ENCODE peak calls at places on chromosomes 1 and 21, in ten cellular contexts. C is choroid plexus epithelial cell, Q is HFFc6, I is left lung, A is psoas muscle, U is heart left ventricle, P is IMR-90, W is AG10803, H is foreskin fibroblast, R is fibroblast of mammary gland. E is an unnamed sample.

GRCh38 chr21:44529011-44529421 is 11.0 kb downstream of the KRTAP10-1 start:
- DNase-seq in W (no peak), A (peak), I (peak), H (no peak), Q (no peak), P (no peak), U (no peak), C (no peak), R (no peak), E (no peak)

GRCh38 chr1:14842891-14843290 is 244.4 kb downstream of the KAZN start:
- DNase-seq in P (peak), W (no peak), Q (no peak), I (no peak), H (peak), R (peak), U (no peak), C (peak), A (no peak), E (no peak)

GRCh38 chr21:35326677-35327076 is 277.6 kb upstream of the RUNX1 start:
- DNase-seq in A (no peak), P (peak), H (peak), U (no peak), W (peak), I (no peak), Q (no peak), C (peak), R (peak), E (no peak)

GRCh38 chr21:35586305-35586704 is 474.0 kb downstream of the SETD4 start:
- DNase-seq in A (no peak), P (no peak), U (no peak), H (no peak), R (no peak), Q (no peak), C (no peak), I (no peak), W (no peak), E (no peak)

GRCh38 chr1:235741294-235741693 is 91.7 kb upstream of the GNG4 start:
- DNase-seq in Q (peak), U (no peak), H (peak), R (peak), A (no peak), P (peak), I (no peak), W (peak), C (peak), E (no peak)

GRCh38 chr1:159800177-159800935 is 1.8 kb upstream of the FCRL6 start:
- DNase-seq in H (no peak), Q (no peak), U (no peak), A (no peak), P (no peak), W (no peak), I (no peak), R (peak), C (no peak), E (no peak)

GRCh38 chr1:179831225-179831624 is 46.4 kb downstream of the TOR1AIP2 start:
- DNase-seq in R (no peak), W (no peak), I (no peak), Q (no peak), U (no peak), A (no peak), C (no peak), H (no peak), P (no peak), E (no peak)

GRCh38 chr21:44521928-44522752 is 17.9 kb downstream of the KRTAP10-1 start:
- DNase-seq in P (no peak), I (peak), Q (no peak), W (no peak), H (no peak), U (no peak), A (peak), C (no peak), R (no peak), E (no peak)

GRCh38 chr21:43973634-43973955 is 38.5 kb upstream of the TRAPPC10 start:
- DNase-seq in R (no peak), H (no peak), A (peak), P (no peak), C (no peak), I (no peak), U (peak), Q (no peak), W (no peak), E (no peak)

GRCh38 chr1:116763787-116764465 is 9.7 kb downstream of the CD2 start:
- DNase-seq in R (peak), A (no peak), W (no peak), I (no peak), U (no peak), C (no peak), Q (no peak), H (no peak), P (no peak), E (peak)

GRCh38 chr21:30058928-30059327 is 107.7 kb downstream of the CLDN17 start:
- DNase-seq in I (peak), P (no peak), Q (no peak), H (no peak), R (no peak), A (no peak), W (no peak), C (peak), U (no peak), E (no peak)

GRCh38 chr1:88983791-88984552 is 8.5 kb downstream of the KYAT3 start:
- DNase-seq in I (no peak), Q (peak), U (peak), A (no peak), P (peak), H (peak), C (peak), W (peak), R (peak), E (no peak)

GRCh38 chr21:33403128-33403785 is at the start of gene IFNGR2:
- DNase-seq in P (no peak), W (peak), U (peak), R (no peak), I (peak), Q (no peak), H (no peak), C (peak), A (peak), E (peak)

GRCh38 chr21:45386728-45387371 is 18.1 kb upstream of the COL18A1 start:
- DNase-seq in R (peak), U (peak), H (peak), A (peak), P (peak), C (peak), I (peak), Q (peak), W (peak), E (peak)

GRCh38 chr21:39349211-39350093 is 564 bp upstream of the HMGN1 start:
- DNase-seq in Q (peak), A (peak), U (peak), H (peak), W (peak), I (peak), R (peak), C (peak), P (peak), E (peak)

GRCh38 chr1:147700042-147700711 is 29.9 kb upstream of the ACP6 start:
- DNase-seq in R (peak), W (peak), H (peak), C (peak), Q (peak), P (peak), A (no peak), I (peak), U (peak), E (peak)

GRCh38 chr1:224333309-224333926 is 3.4 kb upstream of the NVL start:
- DNase-seq in A (no peak), U (no peak), W (peak), P (peak), Q (peak), R (peak), C (peak), H (peak), I (no peak), E (peak)

GRCh38 chr1:232335261-232335660 is 294.7 kb downstream of the SIPA1L2 start:
- DNase-seq in W (no peak), I (no peak), H (no peak), P (no peak), U (no peak), Q (no peak), A (no peak), C (no peak), R (no peak), E (no peak)

GRCh38 chr1:223147858-223148257 is 4.8 kb upstream of the TLR5 start:
- DNase-seq in R (no peak), H (no peak), A (no peak), P (no peak), C (no peak), Q (no peak), U (no peak), W (no peak), I (no peak), E (no peak)

GRCh38 chr1:204013052-204013451 is 59.9 kb upstream of the SOX13 start:
- DNase-seq in W (no peak), Q (no peak), C (no peak), H (no peak), I (no peak), A (no peak), U (no peak), R (no peak), P (no peak), E (no peak)

GRCh38 chr1:40612345-40612831 is 53.1 kb downstream of the RIMS3 start:
- DNase-seq in R (peak), Q (peak), H (peak), W (peak), C (peak), U (peak), P (peak), A (no peak), I (peak), E (peak)

GRCh38 chr1:182725264-182725965 is 41.0 kb upstream of the RGS8 start:
- DNase-seq in I (no peak), U (peak), H (peak), W (no peak), Q (peak), R (no peak), C (peak), P (peak), A (no peak), E (no peak)

GRCh38 chr1:223248001-223248786 is 105.1 kb upstream of the TLR5 start:
- DNase-seq in Q (no peak), P (no peak), U (no peak), W (no peak), I (no peak), A (no peak), C (no peak), H (no peak), R (no peak), E (no peak)

GRCh38 chr1:48673725-48674124 is 103.0 kb downstream of the BEND5 start:
- DNase-seq in W (no peak), I (no peak), U (no peak), A (no peak), Q (no peak), R (no peak), P (no peak), H (no peak), C (peak), E (peak)
- TF ChIP-seq CTCF in W (no peak), I (no peak), U (no peak), A (no peak), Q (no peak), R (peak), P (no peak), H (no peak), C (peak), E (no peak)

GRCh38 chr1:27713869-27714513 is 11.8 kb upstream of the FAM76A start:
- DNase-seq in H (no peak), I (no peak), W (no peak), R (no peak), Q (no peak), C (no peak), P (no peak), A (no peak), U (no peak), E (no peak)

GRCh38 chr1:27724961-27725373 is 794 bp upstream of the FAM76A start:
- DNase-seq in I (peak), A (peak), Q (no peak), W (peak), U (peak), R (no peak), C (peak), H (no peak), P (no peak), E (no peak)

GRCh38 chr1:27716262-27716895 is 9.4 kb upstream of the FAM76A start:
- DNase-seq in C (no peak), I (no peak), W (no peak), Q (no peak), H (no peak), A (no peak), U (no peak), R (no peak), P (no peak), E (no peak)

DNA sequence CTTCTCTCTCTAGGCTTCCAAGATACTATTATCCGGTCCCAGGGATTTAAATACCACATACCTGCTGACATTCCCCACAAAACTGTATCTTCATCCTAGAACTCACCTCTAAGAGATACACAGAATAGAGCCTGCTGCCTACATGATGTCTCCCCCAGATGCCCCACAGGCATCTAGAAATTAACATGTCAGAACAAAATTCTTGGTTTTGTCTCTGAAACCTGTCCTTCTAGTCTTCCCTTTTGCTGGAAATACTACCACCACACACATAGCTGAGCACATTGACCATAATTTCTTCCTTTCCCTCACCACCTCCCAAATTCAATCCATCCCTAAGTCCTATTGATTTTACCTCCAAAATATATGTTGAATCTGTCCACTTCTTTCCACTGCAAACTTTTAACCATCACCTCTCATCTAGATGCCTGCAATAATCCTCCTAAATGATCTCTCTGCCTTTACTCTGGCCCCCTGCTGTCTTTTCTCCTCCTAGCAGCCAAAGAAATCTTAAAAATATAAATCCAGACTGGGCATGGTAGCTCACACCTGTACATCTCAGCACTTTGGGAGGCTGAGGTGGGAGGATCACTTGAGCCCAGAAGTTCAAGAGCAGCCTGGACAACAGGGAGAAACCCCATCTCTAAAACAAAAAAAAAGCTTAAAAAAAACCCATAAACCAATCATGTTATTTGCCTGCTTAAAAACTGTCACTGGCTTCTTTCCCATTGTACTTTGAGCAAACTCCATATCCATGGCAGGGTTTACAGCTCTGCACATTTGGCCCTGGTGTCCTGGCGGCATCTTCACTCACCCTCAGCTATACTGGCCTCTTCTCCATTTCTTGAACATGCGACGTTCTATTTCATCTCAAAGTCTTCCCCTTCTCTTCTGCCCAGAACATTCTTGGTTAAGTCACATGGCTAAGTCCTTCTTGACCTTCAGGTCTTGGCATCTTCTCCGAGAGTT is 6.2 kb upstream of the FAM76A start:
- DNase-seq in P (peak), C (peak), A (no peak), W (peak), I (no peak), H (peak), R (peak), Q (peak), U (no peak), E (no peak)
- TF ChIP-seq CTCF in P (peak), C (peak), A (no peak), W (peak), I (no peak), H (peak), R (peak), Q (peak), U (no peak), E (no peak)

GRCh38 chr1:50047916-50048694 is 24.4 kb upstream of the AGBL4 start:
- DNase-seq in Q (no peak), C (no peak), P (no peak), I (no peak), H (no peak), W (no peak), A (peak), U (peak), R (no peak), E (peak)
- TF ChIP-seq CTCF in Q (no peak), C (no peak), P (no peak), I (no peak), H (no peak), W (no peak), A (no peak), U (no peak), R (no peak), E (peak)

GRCh38 chr1:33654267-33654832 is 181.9 kb downstream of the ZSCAN20 start:
- DNase-seq in U (no peak), P (peak), A (no peak), R (peak), H (no peak), Q (peak), I (no peak), C (peak), W (peak), E (peak)
- TF ChIP-seq CTCF in U (peak), P (peak), A (no peak), R (peak), H (peak), Q (peak), I (no peak), C (peak), W (peak), E (peak)